ENCODE peak calls at places on chromosomes 16 and 17, in seven cellular contexts. R is Calu3, F is progenitor cell of endocrine pancreas, T is colonic mucosa, O is AG10803, Y is HFF-Myc, E is GM06990. X is an unnamed sample.

GRCh38 chr16:57132470-57132869 is 40.1 kb downstream of the CPNE2 start:
- DNase-seq in Y (no peak), O (no peak), T (peak; percentile 92), F (no peak), R (peak; percentile 24), E (no peak), X (no peak)

GRCh38 chr16:50323335-50324011 is 45.3 kb downstream of the BRD7 start:
- DNase-seq in T (no peak), Y (peak; percentile 21), R (no peak), O (peak; percentile 66), E (no peak), F (no peak), X (no peak)

GRCh38 chr17:65057520-65058075 is 1.1 kb upstream of the GNA13 start:
- DNase-seq in Y (no peak), T (peak; percentile 39), E (no peak), R (no peak), F (no peak), O (no peak), X (no peak)

GRCh38 chr16:87580855-87581261 is 21.4 kb upstream of the JPH3 start:
- DNase-seq in Y (peak; percentile 49), E (no peak), O (peak; percentile 63), F (no peak), T (no peak), R (no peak), X (no peak)

GRCh38 chr16:60771138-60771537 is 1265.1 kb downstream of the CDH8 start:
- DNase-seq in T (no peak), R (no peak), E (no peak), F (no peak), Y (no peak), O (peak; percentile 16), X (no peak)

GRCh38 chr17:7217113-7217987 is 2.3 kb downstream of the DLG4 start:
- DNase-seq in O (peak; percentile 75), Y (no peak), T (no peak), R (no peak), E (no peak), F (no peak), X (no peak)

GRCh38 chr16:1295465-1295864 is 14.0 kb upstream of the UBE2I start:
- DNase-seq in F (no peak), R (no peak), Y (no peak), O (no peak), T (no peak), E (no peak), X (no peak)

GRCh38 chr16:25625620-25626019 is 66.1 kb upstream of the HS3ST4 start:
- DNase-seq in F (no peak), O (no peak), Y (no peak), E (no peak), R (no peak), T (no peak), X (no peak)

GRCh38 chr17:9839433-9839832 is 13.7 kb downstream of the GLP2R start:
- DNase-seq in F (no peak), Y (no peak), O (peak; percentile 22), R (no peak), T (no peak), E (no peak), X (no peak)

GRCh38 chr17:66673668-66674276 is 161.1 kb upstream of the CACNG5 start:
- DNase-seq in R (peak; percentile 57), Y (peak; percentile 45), E (no peak), F (peak; percentile 21), O (peak; percentile 69), T (peak; percentile 71), X (no peak)

GRCh38 chr17:82973456-82974135 is 105.8 kb upstream of the METRNL start:
- DNase-seq in T (no peak), Y (no peak), R (no peak), O (no peak), F (no peak), E (no peak), X (no peak)

GRCh38 chr17:1067282-1067956 is 70.5 kb downstream of the TIMM22 start:
- DNase-seq in E (no peak), R (peak; percentile 68), F (no peak), O (no peak), Y (no peak), T (no peak), X (no peak)

GRCh38 chr17:39461911-39462641 is 790 bp downstream of the CDK12 start:
- DNase-seq in F (no peak), O (no peak), Y (no peak), T (peak; percentile 31), E (peak; percentile 31), R (peak; percentile 98), X (no peak)

GRCh38 chr16:30394603-30395154 is 541 bp upstream of the ZNF48 start:
- DNase-seq in Y (no peak), T (no peak), E (no peak), F (peak; percentile 67), O (no peak), R (no peak), X (no peak)

GRCh38 chr17:79028496-79029326 is 4.7 kb downstream of the C1QTNF1 start:
- DNase-seq in O (no peak), F (no peak), R (no peak), E (no peak), Y (no peak), T (no peak), X (no peak)

GRCh38 chr17:9907883-9908648 is 3.0 kb upstream of the RCVRN start:
- DNase-seq in E (no peak), O (no peak), T (no peak), Y (no peak), R (no peak), F (no peak), X (no peak)

GRCh38 chr16:81885976-81886586 is 107.0 kb downstream of the PLCG2 start:
- DNase-seq in Y (no peak), F (no peak), T (peak; percentile 30), E (no peak), O (peak; percentile 25), R (peak; percentile 75), X (no peak)

GRCh38 chr17:50151937-50152547 is 1.6 kb upstream of the PPP1R9B start:
- DNase-seq in Y (peak; percentile 88), E (peak; percentile 82), R (peak; percentile 93), O (peak; percentile 86), F (peak; percentile 37), T (peak; percentile 95), X (peak; percentile 56)

GRCh38 chr16:70556063-70556462 is 32.4 kb downstream of the SF3B3 start:
- DNase-seq in O (no peak), E (no peak), R (no peak), T (no peak), Y (no peak), F (no peak), X (no peak)

GRCh38 chr17:17844500-17844899 is 7.7 kb upstream of the SREBF1 start:
- DNase-seq in O (no peak), T (no peak), Y (no peak), R (no peak), F (no peak), E (no peak), X (no peak)

GRCh38 chr16:9578459-9578858 is 487.0 kb downstream of the HAPSTR1 start:
- DNase-seq in R (peak; percentile 8), F (no peak), T (no peak), O (no peak), E (no peak), Y (no peak), X (no peak)

GRCh38 chr16:67868290-67868689 is 4.6 kb upstream of the EDC4 start:
- DNase-seq in O (no peak), T (no peak), E (no peak), F (no peak), Y (no peak), R (no peak), X (no peak)

GRCh38 chr16:67864594-67864993 is 8.3 kb upstream of the EDC4 start:
- DNase-seq in E (no peak), O (no peak), Y (no peak), R (no peak), F (no peak), T (no peak), X (no peak)

GRCh38 chr16:67862623-67863583 is 9.9 kb upstream of the EDC4 start:
- DNase-seq in T (no peak), E (no peak), O (peak; percentile 50), R (no peak), Y (no peak), F (no peak), X (no peak)

GRCh38 chr16:67861877-67862276 is 11.0 kb upstream of the EDC4 start:
- DNase-seq in Y (no peak), T (no peak), R (no peak), E (no peak), F (no peak), O (no peak), X (no peak)

GRCh38 chr16:67865318-67865717 is 7.5 kb upstream of the EDC4 start:
- DNase-seq in T (no peak), Y (no peak), R (peak; percentile 46), F (no peak), E (no peak), O (peak; percentile 40), X (no peak)
- TF ChIP-seq CTCF in T (peak; percentile 23), Y (peak; percentile 47), R (peak; percentile 20), F (peak; percentile 43), E (peak; percentile 54), O (peak; percentile 50), X (no peak)

DNA sequence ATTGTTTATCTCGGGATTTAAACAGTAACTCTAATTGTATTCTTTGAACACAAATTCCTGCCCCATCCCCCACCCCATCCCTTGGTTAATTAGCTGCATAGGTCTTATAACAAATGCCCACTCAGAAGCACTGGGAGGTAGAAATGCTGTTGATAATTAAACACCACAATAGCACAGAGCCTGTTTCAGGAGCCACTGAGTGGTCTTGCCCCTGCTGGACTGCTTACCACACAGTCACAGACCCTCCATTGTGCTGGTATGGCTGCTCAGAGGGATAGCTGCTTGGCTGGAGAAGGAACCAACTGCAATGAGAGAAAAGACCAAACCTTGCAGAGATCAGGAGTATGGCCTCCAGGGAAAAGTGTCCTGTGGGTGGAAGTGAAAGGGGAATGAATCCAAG is 214.1 kb downstream of the ANKFN1 start:
- DNase-seq in R (no peak), E (no peak), O (no peak), F (no peak), T (no peak), Y (no peak), X (no peak)
- TF ChIP-seq CTCF in R (no peak), E (no peak), O (no peak), F (no peak), T (no peak), Y (no peak), X (no peak)

GRCh38 chr16:20671903-20672302 is 25.6 kb downstream of the ACSM1 start:
- DNase-seq in T (no peak), R (no peak), E (no peak), F (no peak), O (no peak), Y (no peak), X (no peak)
- TF ChIP-seq CTCF in T (no peak), R (no peak), E (no peak), F (no peak), O (no peak), Y (no peak), X (no peak)

DNA sequence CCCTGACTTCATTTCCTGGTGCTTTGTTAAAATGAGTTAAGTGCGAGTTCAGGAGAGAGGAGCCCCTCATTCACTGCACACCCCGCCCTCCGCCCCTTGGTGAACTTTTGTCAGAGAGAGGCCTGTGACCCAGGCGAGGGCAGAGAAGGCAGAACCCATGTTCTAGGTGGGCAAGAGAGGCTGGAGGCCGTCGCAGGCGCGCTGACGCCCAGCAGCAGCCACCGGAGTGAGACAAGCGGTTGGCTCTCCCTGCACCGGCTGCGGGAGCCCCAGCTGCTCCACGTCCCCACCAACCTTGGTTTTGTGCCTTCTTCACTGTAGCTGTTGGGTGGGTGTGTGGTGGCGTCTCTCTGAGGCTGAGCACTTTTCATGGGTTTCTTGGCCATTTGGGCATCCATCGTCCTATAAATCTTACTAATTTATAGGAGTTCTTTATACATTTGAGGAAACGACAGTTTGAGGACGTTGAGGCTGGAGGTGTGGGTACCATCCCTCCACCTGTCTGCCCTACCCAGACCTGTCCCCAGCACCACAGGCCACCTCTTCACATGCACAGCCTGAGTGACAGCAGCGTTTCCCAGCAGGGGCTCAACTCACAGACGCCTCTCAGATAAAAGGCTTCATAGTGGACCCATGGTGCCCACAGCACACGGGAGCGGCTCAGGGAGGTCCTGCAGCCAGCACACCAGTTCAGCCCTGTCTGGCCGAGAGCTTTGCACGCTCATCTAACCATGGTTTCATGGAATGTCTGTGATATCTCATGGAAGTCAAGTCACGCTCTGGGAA is 45.2 kb upstream of the CBFA2T3 start:
- DNase-seq in O (no peak), F (no peak), R (no peak), Y (no peak), T (no peak), E (no peak), X (no peak)
- TF ChIP-seq CTCF in O (no peak), F (no peak), R (no peak), Y (no peak), T (no peak), E (no peak), X (no peak)

X was measured in activated B cell treated with CpG ODN at 0.5 μM for 24 hours.